ENCODE peak calls at places on chromosomes 7 and 10, in nine cellular contexts. X, J, P, H, T, U, Z, C and W are unnamed samples.
A peak's percentile ranks its signal among the peaks of the same experiment; 100 is the strongest.

GRCh38 chr7:95472521-95473160 is 13.1 kb upstream of the ASB4 start:
- DNase-seq in C (no peak), X (no peak), P (no peak), U (no peak), J (peak; percentile 45), Z (peak; percentile 16), T (no peak), H (no peak), W (no peak)

GRCh38 chr10:103695584-103696005 is 159.8 kb downstream of the SH3PXD2A start:
- DNase-seq in T (no peak), J (peak; percentile 26), C (no peak), H (no peak), U (no peak), P (no peak), Z (no peak), X (no peak), W (no peak)

GRCh38 chr10:104085801-104086400 is at the start of gene COL17A1:
- DNase-seq in X (no peak), Z (no peak), T (no peak), J (no peak), P (no peak), C (peak; percentile 18), U (no peak), H (peak; percentile 70), W (no peak)

GRCh38 chr10:74612195-74612594 is 214.2 kb upstream of the KAT6B start:
- DNase-seq in C (peak; percentile 69), Z (no peak), T (no peak), P (no peak), X (no peak), J (peak; percentile 33), U (no peak), H (no peak), W (no peak)

GRCh38 chr10:132418520-132419416 is 21.8 kb downstream of the PWWP2B start:
- DNase-seq in J (no peak), U (peak; percentile 71), T (no peak), C (peak; percentile 79), Z (no peak), P (no peak), H (peak; percentile 80), X (no peak), W (no peak)

GRCh38 chr10:35502697-35503096 is 102.4 kb upstream of the GJD4 start:
- DNase-seq in P (no peak), Z (no peak), T (no peak), X (no peak), U (no peak), H (no peak), J (no peak), C (no peak), W (no peak)

GRCh38 chr7:17769918-17770317 is 170.4 kb downstream of the SNX13 start:
- DNase-seq in T (no peak), X (no peak), H (peak; percentile 42), U (peak; percentile 77), J (peak; percentile 73), P (no peak), Z (peak; percentile 32), C (peak; percentile 79), W (peak; percentile 27)

GRCh38 chr10:122055252-122055651 is 66.3 kb downstream of the TACC2 start:
- DNase-seq in Z (no peak), J (no peak), T (no peak), X (no peak), H (no peak), P (no peak), C (no peak), U (no peak), W (no peak)

GRCh38 chr7:47503283-47503682 is 78.6 kb downstream of the TNS3 start:
- DNase-seq in T (no peak), X (no peak), H (no peak), Z (no peak), U (no peak), P (no peak), C (no peak), J (peak; percentile 41), W (no peak)

GRCh38 chr10:12390733-12391132 is 41.4 kb downstream of the CAMK1D start:
- DNase-seq in U (no peak), P (no peak), Z (peak; percentile 62), C (no peak), H (no peak), J (peak; percentile 65), X (no peak), T (no peak), W (no peak)

GRCh38 chr10:88731296-88731695 is 25.2 kb downstream of the LIPK start:
- DNase-seq in H (no peak), P (no peak), Z (no peak), C (no peak), T (no peak), X (no peak), J (no peak), U (no peak), W (no peak)

GRCh38 chr10:120517881-120518484 is 61.0 kb downstream of the PLPP4 start:
- DNase-seq in T (no peak), C (peak; percentile 63), X (no peak), P (no peak), U (no peak), J (no peak), H (no peak), Z (no peak), W (no peak)

GRCh38 chr7:111259991-111260390 is 169.1 kb downstream of the LRRN3 start:
- DNase-seq in P (no peak), H (no peak), T (no peak), Z (no peak), C (no peak), U (no peak), X (no peak), J (no peak), W (no peak)

GRCh38 chr10:37314350-37314749 is 189.0 kb downstream of the ANKRD30A start:
- DNase-seq in T (no peak), Z (no peak), H (peak; percentile 16), P (no peak), X (no peak), C (peak; percentile 62), U (no peak), J (no peak), W (no peak)

GRCh38 chr7:132456418-132456817 is 119.9 kb downstream of the PLXNA4 start:
- DNase-seq in U (no peak), P (no peak), H (no peak), X (no peak), T (no peak), Z (no peak), C (no peak), J (no peak), W (no peak)

GRCh38 chr10:74293686-74294365 is 142.8 kb downstream of the ADK start:
- DNase-seq in Z (no peak), T (no peak), H (peak; percentile 77), C (peak; percentile 100), U (peak; percentile 39), X (no peak), J (peak; percentile 74), P (no peak), W (no peak)

GRCh38 chr10:14723052-14723689 is 51.5 kb downstream of the FAM107B start:
- DNase-seq in H (no peak), C (no peak), U (no peak), P (no peak), Z (no peak), J (no peak), X (no peak), T (peak; percentile 13), W (peak; percentile 5)

GRCh38 chr10:129705676-129706075 is 238.6 kb downstream of the MGMT start:
- DNase-seq in U (no peak), H (no peak), Z (no peak), T (no peak), X (no peak), J (no peak), C (no peak), P (no peak), W (no peak)

GRCh38 chr10:59750155-59750945 is 2.9 kb downstream of the MRLN start:
- DNase-seq in T (no peak), J (no peak), U (no peak), P (no peak), C (peak; percentile 56), Z (no peak), X (no peak), H (no peak), W (no peak)

GRCh38 chr10:36073796-36074345 is 431.8 kb upstream of the FZD8 start:
- DNase-seq in J (no peak), X (no peak), H (no peak), U (no peak), T (no peak), Z (no peak), P (no peak), C (no peak), W (no peak)

GRCh38 chr10:103548006-103548405 is 54.5 kb downstream of the NEURL1 start:
- DNase-seq in C (no peak), X (no peak), P (no peak), Z (no peak), J (no peak), T (no peak), U (no peak), H (no peak), W (no peak)

GRCh38 chr10:120735773-120736371 is 115.3 kb upstream of the WDR11 start:
- DNase-seq in T (no peak), P (no peak), X (no peak), H (peak; percentile 44), C (peak; percentile 50), J (peak; percentile 45), Z (no peak), U (peak; percentile 21), W (no peak)

GRCh38 chr10:6199131-6199733 is 3.5 kb upstream of the PFKFB3 start:
- DNase-seq in P (no peak), T (no peak), Z (no peak), C (no peak), H (no peak), J (no peak), X (no peak), U (no peak), W (no peak)

GRCh38 chr7:123367508-123368122 is 166.8 kb downstream of the IQUB start:
- DNase-seq in H (peak; percentile 34), C (peak; percentile 63), T (no peak), U (peak; percentile 46), Z (no peak), P (no peak), J (peak; percentile 47), X (no peak), W (no peak)

GRCh38 chr7:8212638-8213037 is 49.3 kb downstream of the ICA1 start:
- DNase-seq in X (no peak), T (no peak), U (no peak), P (no peak), J (no peak), C (no peak), H (no peak), Z (no peak), W (no peak)

GRCh38 chr7:115043605-115044004 is 121.7 kb downstream of the MDFIC start:
- DNase-seq in T (no peak), U (peak; percentile 33), Z (no peak), J (no peak), H (no peak), C (no peak), X (no peak), P (no peak), W (no peak)

GRCh38 chr10:71562181-71562580 is 157.4 kb downstream of the C10orf105 start:
- DNase-seq in Z (no peak), P (no peak), U (no peak), C (no peak), J (no peak), H (no peak), X (no peak), T (no peak), W (no peak)

GRCh38 chr7:23062452-23062851 is 43.1 kb upstream of the KLHL7 start:
- DNase-seq in U (peak; percentile 25), P (no peak), T (no peak), Z (no peak), H (peak; percentile 64), C (peak; percentile 30), X (no peak), J (no peak), W (no peak)

GRCh38 chr7:129263168-129263567 is 38.3 kb downstream of the AHCYL2 start:
- DNase-seq in U (no peak), Z (no peak), T (no peak), C (no peak), J (no peak), P (no peak), X (no peak), H (no peak), W (no peak)

GRCh38 chr10:79241629-79241989 is 105.7 kb upstream of the PPIF start:
- DNase-seq in H (no peak), T (no peak), X (no peak), J (no peak), U (no peak), Z (no peak), P (no peak), C (no peak), W (no peak)

GRCh38 chr10:61280303-61280702 is 172.9 kb downstream of the TMEM26 start:
- DNase-seq in Z (no peak), T (no peak), J (peak; percentile 27), P (no peak), C (peak; percentile 94), H (peak; percentile 1), X (no peak), U (peak; percentile 73), W (no peak)